ENCODE peak calls at places on chromosomes 3 and 15, in seven cellular contexts. Q, E, L, C, R, H and D are unnamed samples.

GRCh38 chr3:141830508-141830907 is 45.9 kb upstream of the ATP1B3 start:
- DNase-seq in Q (no peak), E (no peak), L (no peak), C (no peak), R (no peak), H (no peak), D (no peak)

GRCh38 chr3:112133606-112134334 is 722 bp upstream of the GCSAM start:
- DNase-seq in Q (no peak), E (no peak), L (no peak), C (no peak), R (no peak), H (no peak), D (no peak)

GRCh38 chr3:84905556-84905920 is 53.3 kb upstream of the CADM2 start:
- DNase-seq in Q (no peak), E (no peak), L (no peak), C (no peak), R (no peak), H (no peak), D (no peak)

GRCh38 chr15:70257573-70258220 is 160.0 kb upstream of the TLE3 start:
- DNase-seq in Q (peak; percentile 30), E (no peak), L (no peak), C (no peak), R (no peak), H (no peak), D (no peak)

GRCh38 chr3:132556467-132557159 is 40.5 kb upstream of the ACKR4 start:
- DNase-seq in Q (no peak), E (no peak), L (no peak), C (no peak), R (no peak), H (peak; percentile 61), D (no peak)

GRCh38 chr15:94019062-94019461 is 212.3 kb upstream of the MCTP2 start:
- DNase-seq in Q (no peak), E (no peak), L (no peak), C (no peak), R (no peak), H (no peak), D (no peak)

GRCh38 chr3:84877092-84877491 is 81.7 kb upstream of the CADM2 start:
- DNase-seq in Q (no peak), E (no peak), L (no peak), C (no peak), R (no peak), H (no peak), D (no peak)

GRCh38 chr3:42809202-42809601 is at the start of gene ACKR2:
- DNase-seq in Q (no peak), E (no peak), L (no peak), C (peak; percentile 82), R (no peak), H (no peak), D (no peak)

GRCh38 chr15:65244638-65245037 is 33.4 kb upstream of the CILP start:
- DNase-seq in Q (no peak), E (no peak), L (no peak), C (no peak), R (no peak), H (no peak), D (no peak)

GRCh38 chr15:68217341-68217740 is 12.2 kb downstream of the CLN6 start:
- DNase-seq in Q (no peak), E (no peak), L (no peak), C (no peak), R (no peak), H (peak; percentile 3), D (no peak)

GRCh38 chr15:90009301-90010063 is 8.4 kb downstream of the ZNF710 start:
- DNase-seq in Q (no peak), E (no peak), L (no peak), C (no peak), R (no peak), H (no peak), D (no peak)

GRCh38 chr3:184560992-184561328 is 625 bp upstream of the EPHB3 start:
- DNase-seq in Q (no peak), E (no peak), L (peak; percentile 25), C (no peak), R (no peak), H (no peak), D (no peak)

GRCh38 chr15:46502668-46503067 is 867.8 kb downstream of the SQOR start:
- DNase-seq in Q (no peak), E (no peak), L (no peak), C (no peak), R (no peak), H (no peak), D (no peak)

GRCh38 chr3:61924065-61924740 is 362.8 kb downstream of the PTPRG start:
- DNase-seq in Q (no peak), E (no peak), L (no peak), C (no peak), R (no peak), H (peak; percentile 77), D (no peak)

GRCh38 chr3:182812123-182812522 is 18.8 kb downstream of the ATP11B start:
- DNase-seq in Q (no peak), E (no peak), L (no peak), C (no peak), R (no peak), H (no peak), D (no peak)

GRCh38 chr3:60316121-60316783 is 935.0 kb downstream of the FHIT start:
- DNase-seq in Q (no peak), E (no peak), L (no peak), C (no peak), R (no peak), H (no peak), D (no peak)

GRCh38 chr3:96996009-96996408 is 181.6 kb downstream of the EPHA6 start:
- DNase-seq in Q (no peak), E (no peak), L (no peak), C (no peak), R (no peak), H (no peak), D (no peak)

GRCh38 chr3:141477224-141477623 is 9.6 kb upstream of the RASA2 start:
- DNase-seq in Q (no peak), E (no peak), L (peak; percentile 65), C (peak; percentile 84), R (peak; percentile 55), H (no peak), D (no peak)

GRCh38 chr3:134363381-134363755 is 10.9 kb downstream of the AMOTL2 start:
- DNase-seq in Q (no peak), E (no peak), L (no peak), C (no peak), R (no peak), H (no peak), D (no peak)

GRCh38 chr15:101357333-101357732 is 62.3 kb upstream of the SNRPA1 start:
- DNase-seq in Q (no peak), E (no peak), L (no peak), C (no peak), R (peak; percentile 38), H (peak; percentile 71), D (no peak)

GRCh38 chr15:41603941-41604660 is 45.1 kb downstream of the TYRO3 start:
- DNase-seq in Q (peak; percentile 57), E (peak; percentile 74), L (peak; percentile 73), C (peak; percentile 45), R (peak; percentile 77), H (peak; percentile 46), D (peak; percentile 54)
- H3K27ac ChIP-seq in Q (no peak overlapping the region), E (no peak overlapping the region), L (peak overlapping the region; percentile 59), C (no peak overlapping the region), R (no peak overlapping the region), H (no peak overlapping the region), D (no peak overlapping the region)

DNA sequence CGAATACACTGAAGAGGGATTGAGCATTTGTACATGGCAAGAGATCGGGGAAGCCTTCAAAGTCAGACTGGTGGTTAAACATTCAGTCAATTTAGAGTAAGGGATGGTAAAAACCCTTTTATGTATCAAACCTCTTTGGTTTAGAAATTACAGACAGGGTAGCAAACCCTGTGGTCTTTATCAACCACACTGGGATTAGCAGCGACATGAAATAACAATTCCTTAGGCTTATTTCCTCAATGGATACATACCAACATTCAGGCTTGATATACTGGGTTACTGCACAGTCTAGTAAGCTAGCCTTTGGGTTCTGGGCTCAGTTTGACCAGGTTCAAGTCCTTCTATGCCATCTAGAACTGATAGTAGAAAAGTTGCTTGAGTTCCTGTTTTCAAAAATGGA is 127.4 kb downstream of the THRB start:
- DNase-seq in Q (no peak), E (no peak), L (no peak), C (no peak), R (no peak), H (no peak), D (no peak)
- H3K27ac ChIP-seq in Q (no peak overlapping the region), E (no peak overlapping the region), L (peak overlapping the region; percentile 37), C (no peak overlapping the region), R (peak overlapping the region; percentile 60), H (no peak overlapping the region), D (peak overlapping the region; percentile 5)

GRCh38 chr3:46714728-46715506 is 2.8 kb downstream of the PRSS50 start:
- DNase-seq in Q (no peak), E (no peak), L (no peak), C (no peak), R (peak; percentile 22), H (no peak), D (no peak)
- H3K27ac ChIP-seq in Q (no peak overlapping the region), E (no peak overlapping the region), L (no peak overlapping the region), C (no peak overlapping the region), R (no peak overlapping the region), H (no peak overlapping the region), D (no peak overlapping the region)

DNA sequence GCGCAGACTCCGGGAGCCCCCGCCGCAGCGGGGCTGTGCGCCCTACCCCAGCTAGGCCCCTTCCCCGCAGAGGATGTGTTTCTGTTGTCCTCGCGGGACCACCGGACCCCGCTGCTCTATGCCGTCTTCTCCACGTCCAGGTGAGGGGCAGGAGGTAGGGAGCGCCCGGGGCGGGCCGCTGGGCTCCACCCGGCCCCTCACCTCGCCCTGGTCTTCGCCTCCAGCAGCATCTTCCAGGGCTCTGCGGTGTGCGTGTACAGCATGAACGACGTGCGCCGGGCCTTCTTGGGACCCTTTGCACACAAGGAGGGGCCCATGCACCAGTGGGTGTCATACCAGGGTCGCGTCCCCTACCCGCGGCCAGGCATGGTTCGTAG is 4.7 kb downstream of the SEMA3B start:
- DNase-seq in Q (no peak), E (no peak), L (no peak), C (no peak), R (no peak), H (no peak), D (no peak)
- H3K27ac ChIP-seq in Q (no peak overlapping the region), E (no peak overlapping the region), L (no peak overlapping the region), C (no peak overlapping the region), R (no peak overlapping the region), H (no peak overlapping the region), D (no peak overlapping the region)

GRCh38 chr15:41961014-41961518 is 11.3 kb downstream of the EHD4 start:
- DNase-seq in Q (no peak), E (no peak), L (no peak), C (no peak), R (no peak), H (no peak), D (peak; percentile 74)
- H3K27ac ChIP-seq in Q (peak overlapping the region; percentile 38), E (no peak overlapping the region), L (peak overlapping the region; percentile 75), C (peak overlapping the region; percentile 3), R (no peak overlapping the region), H (peak overlapping the region; percentile 87), D (peak overlapping the region; percentile 83)

GRCh38 chr15:78234515-78235040 is at the start of gene ACSBG1:
- DNase-seq in Q (no peak), E (no peak), L (no peak), C (no peak), R (no peak), H (no peak), D (no peak)
- H3K27ac ChIP-seq in Q (no peak within 1 kb of the TSS), E (no peak within 1 kb of the TSS), L (no peak within 1 kb of the TSS), C (no peak within 1 kb of the TSS), R (no peak within 1 kb of the TSS), H (no peak within 1 kb of the TSS), D (no peak within 1 kb of the TSS)

GRCh38 chr3:129418041-129418973 is 10.1 kb downstream of the EFCAB12 start:
- DNase-seq in Q (no peak), E (no peak), L (no peak), C (no peak), R (no peak), H (no peak), D (no peak)
- H3K27ac ChIP-seq in Q (no peak overlapping the region), E (no peak overlapping the region), L (peak overlapping the region; percentile 68), C (no peak overlapping the region), R (no peak overlapping the region), H (peak overlapping the region; percentile 40), D (peak overlapping the region; percentile 69)